ENCODE peak calls at places on chromosomes 12 and 14, in ten cellular contexts. One of them, this sample, is unnamed.

GRCh38 chr14:83172363-83172762 is 1638.7 kb upstream of the SEL1L start:
- DNase-seq in Panc1: no peak
- DNase-seq in body of pancreas: no peak
- DNase-seq in esophagus squamous epithelium: no peak
- DNase-seq in heart left ventricle: no peak
- DNase-seq in foreskin keratinocyte: no peak
- DNase-seq in colonic mucosa: no peak
- DNase-seq in esophagus muscularis mucosa: no peak
- DNase-seq in cardiac muscle cell: no peak
- DNase-seq in CD8-positive, alpha-beta T cell: no peak
- DNase-seq in this sample: no peak

GRCh38 chr12:78483767-78484315 is 380.7 kb upstream of the SYT1 start:
- DNase-seq in Panc1: no peak
- DNase-seq in body of pancreas: no peak
- DNase-seq in esophagus squamous epithelium: no peak
- DNase-seq in heart left ventricle: no peak
- DNase-seq in foreskin keratinocyte: no peak
- DNase-seq in colonic mucosa: no peak
- DNase-seq in esophagus muscularis mucosa: no peak
- DNase-seq in cardiac muscle cell: no peak
- DNase-seq in CD8-positive, alpha-beta T cell: no peak
- DNase-seq in this sample: no peak

GRCh38 chr12:666766-667308 is 3.6 kb upstream of the NINJ2 start:
- DNase-seq in Panc1: no peak
- DNase-seq in body of pancreas: no peak
- DNase-seq in esophagus squamous epithelium: no peak
- DNase-seq in heart left ventricle: no peak
- DNase-seq in foreskin keratinocyte: no peak
- DNase-seq in colonic mucosa: no peak
- DNase-seq in esophagus muscularis mucosa: no peak
- DNase-seq in cardiac muscle cell: no peak
- DNase-seq in CD8-positive, alpha-beta T cell: no peak
- DNase-seq in this sample: no peak

GRCh38 chr14:99664636-99665273 is 19.3 kb upstream of the CYP46A1 start:
- DNase-seq in Panc1: no peak
- DNase-seq in body of pancreas: no peak
- DNase-seq in esophagus squamous epithelium: no peak
- DNase-seq in heart left ventricle: no peak
- DNase-seq in foreskin keratinocyte: no peak
- DNase-seq in colonic mucosa: no peak
- DNase-seq in esophagus muscularis mucosa: no peak
- DNase-seq in cardiac muscle cell: no peak
- DNase-seq in CD8-positive, alpha-beta T cell: no peak
- DNase-seq in this sample: no peak

GRCh38 chr12:7678744-7679143 is 13.0 kb upstream of the APOBEC1 start:
- DNase-seq in Panc1: no peak
- DNase-seq in body of pancreas: no peak
- DNase-seq in esophagus squamous epithelium: no peak
- DNase-seq in heart left ventricle: no peak
- DNase-seq in foreskin keratinocyte: no peak
- DNase-seq in colonic mucosa: no peak
- DNase-seq in esophagus muscularis mucosa: no peak
- DNase-seq in cardiac muscle cell: peak; percentile 20
- DNase-seq in CD8-positive, alpha-beta T cell: no peak
- DNase-seq in this sample: no peak

GRCh38 chr12:43722621-43723020 is 36.0 kb downstream of the PUS7L start:
- DNase-seq in Panc1: no peak
- DNase-seq in body of pancreas: no peak
- DNase-seq in esophagus squamous epithelium: no peak
- DNase-seq in heart left ventricle: no peak
- DNase-seq in foreskin keratinocyte: no peak
- DNase-seq in colonic mucosa: no peak
- DNase-seq in esophagus muscularis mucosa: no peak
- DNase-seq in cardiac muscle cell: no peak
- DNase-seq in CD8-positive, alpha-beta T cell: no peak
- DNase-seq in this sample: no peak

GRCh38 chr14:65432361-65432948 is 19.9 kb downstream of the FUT8 start:
- DNase-seq in Panc1: no peak
- DNase-seq in body of pancreas: no peak
- DNase-seq in esophagus squamous epithelium: no peak
- DNase-seq in heart left ventricle: no peak
- DNase-seq in foreskin keratinocyte: no peak
- DNase-seq in colonic mucosa: no peak
- DNase-seq in esophagus muscularis mucosa: no peak
- DNase-seq in cardiac muscle cell: no peak
- DNase-seq in CD8-positive, alpha-beta T cell: no peak
- DNase-seq in this sample: no peak

GRCh38 chr14:56902413-56902812 is 92.1 kb upstream of the OTX2 start:
- DNase-seq in Panc1: no peak
- DNase-seq in body of pancreas: no peak
- DNase-seq in esophagus squamous epithelium: no peak
- DNase-seq in heart left ventricle: no peak
- DNase-seq in foreskin keratinocyte: no peak
- DNase-seq in colonic mucosa: no peak
- DNase-seq in esophagus muscularis mucosa: no peak
- DNase-seq in cardiac muscle cell: no peak
- DNase-seq in CD8-positive, alpha-beta T cell: no peak
- DNase-seq in this sample: no peak

GRCh38 chr12:106687652-106688051 is 86.8 kb upstream of the RIC8B start:
- DNase-seq in Panc1: no peak
- DNase-seq in body of pancreas: no peak
- DNase-seq in esophagus squamous epithelium: no peak
- DNase-seq in heart left ventricle: no peak
- DNase-seq in foreskin keratinocyte: no peak
- DNase-seq in colonic mucosa: no peak
- DNase-seq in esophagus muscularis mucosa: no peak
- DNase-seq in cardiac muscle cell: no peak
- DNase-seq in CD8-positive, alpha-beta T cell: no peak
- DNase-seq in this sample: no peak

GRCh38 chr12:100268835-100269564 is 2.0 kb downstream of the SCYL2 start:
- DNase-seq in Panc1: no peak
- DNase-seq in body of pancreas: no peak
- DNase-seq in esophagus squamous epithelium: no peak
- DNase-seq in heart left ventricle: no peak
- DNase-seq in foreskin keratinocyte: no peak
- DNase-seq in colonic mucosa: no peak
- DNase-seq in esophagus muscularis mucosa: no peak
- DNase-seq in cardiac muscle cell: peak; percentile 18
- DNase-seq in CD8-positive, alpha-beta T cell: no peak
- DNase-seq in this sample: no peak

GRCh38 chr14:37586783-37587428 is 8.1 kb downstream of the FOXA1 start:
- DNase-seq in Panc1: no peak
- DNase-seq in body of pancreas: no peak
- DNase-seq in esophagus squamous epithelium: no peak
- DNase-seq in heart left ventricle: no peak
- DNase-seq in foreskin keratinocyte: no peak
- DNase-seq in colonic mucosa: no peak
- DNase-seq in esophagus muscularis mucosa: no peak
- DNase-seq in cardiac muscle cell: no peak
- DNase-seq in CD8-positive, alpha-beta T cell: no peak
- DNase-seq in this sample: no peak
- H3K27ac ChIP-seq in Panc1: no peak overlapping the region
- H3K27ac ChIP-seq in body of pancreas: no peak overlapping the region
- H3K27ac ChIP-seq in esophagus squamous epithelium: peak overlapping the region; percentile 92
- H3K27ac ChIP-seq in heart left ventricle: no peak overlapping the region
- H3K27ac ChIP-seq in foreskin keratinocyte: no peak overlapping the region
- H3K27ac ChIP-seq in colonic mucosa: peak overlapping the region; percentile 88
- H3K27ac ChIP-seq in esophagus muscularis mucosa: no peak overlapping the region
- H3K27ac ChIP-seq in cardiac muscle cell: no peak overlapping the region
- H3K27ac ChIP-seq in CD8-positive, alpha-beta T cell: no peak overlapping the region
- H3K27ac ChIP-seq in this sample: no peak overlapping the region

DNA sequence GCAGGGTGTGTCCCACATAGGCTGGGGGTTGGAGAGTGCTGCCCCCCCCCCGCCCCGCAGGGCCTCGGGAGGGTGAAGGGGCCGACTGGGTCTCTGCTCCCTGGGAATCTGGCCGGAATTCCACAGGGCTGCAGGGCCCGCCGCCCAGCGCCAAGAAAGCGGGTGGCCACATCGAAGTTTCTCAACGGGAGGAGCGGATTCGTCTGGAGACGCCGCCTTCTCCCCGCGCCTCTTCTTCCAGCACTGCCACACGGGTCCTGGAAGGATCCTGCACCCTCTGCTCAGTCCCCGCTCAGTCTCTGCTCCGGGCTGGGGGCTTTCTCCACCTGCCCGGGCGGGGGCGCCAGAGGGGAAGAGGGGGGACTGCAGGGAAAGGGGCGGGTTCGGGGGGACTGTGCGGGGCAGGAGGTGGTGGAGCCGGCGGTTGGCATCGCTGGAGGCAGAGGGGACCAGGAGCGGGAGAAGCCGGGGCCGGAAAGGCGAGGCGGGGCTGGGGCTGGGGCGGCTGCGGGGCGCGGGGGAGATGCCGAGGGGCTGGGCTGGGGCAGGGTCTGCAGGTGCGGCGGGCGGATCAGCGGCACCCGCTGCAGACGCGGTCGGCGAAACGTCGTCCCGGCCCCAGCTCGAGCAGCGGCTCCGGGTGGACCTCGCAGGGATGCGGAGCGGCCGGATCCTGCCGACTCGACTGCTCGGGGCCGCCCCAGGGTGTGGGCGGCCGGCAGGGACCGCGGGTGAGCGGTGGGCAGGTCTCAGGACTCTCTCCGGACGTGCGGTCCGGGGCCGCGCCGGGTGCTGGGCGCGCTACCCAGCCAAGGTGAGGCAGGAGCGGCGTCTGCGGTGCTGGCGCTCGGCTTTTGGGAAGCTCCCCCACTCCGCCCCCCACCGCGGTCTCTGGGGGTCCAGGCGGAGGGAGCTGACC is 811.4 kb upstream of the TMEM132C start:
- DNase-seq in Panc1: no peak
- DNase-seq in body of pancreas: no peak
- DNase-seq in esophagus squamous epithelium: no peak
- DNase-seq in heart left ventricle: no peak
- DNase-seq in foreskin keratinocyte: no peak
- DNase-seq in colonic mucosa: no peak
- DNase-seq in esophagus muscularis mucosa: no peak
- DNase-seq in cardiac muscle cell: no peak
- DNase-seq in CD8-positive, alpha-beta T cell: no peak
- DNase-seq in this sample: no peak
- TF ChIP-seq CTCF in Panc1: no peak
- TF ChIP-seq CTCF in body of pancreas: no peak
- TF ChIP-seq CTCF in esophagus squamous epithelium: no peak
- TF ChIP-seq CTCF in heart left ventricle: no peak
- TF ChIP-seq CTCF in foreskin keratinocyte: no peak
- TF ChIP-seq CTCF in colonic mucosa: no peak
- TF ChIP-seq CTCF in esophagus muscularis mucosa: no peak
- TF ChIP-seq CTCF in cardiac muscle cell: no peak
- TF ChIP-seq CTCF in CD8-positive, alpha-beta T cell: no peak
- TF ChIP-seq CTCF in this sample: no peak

DNA sequence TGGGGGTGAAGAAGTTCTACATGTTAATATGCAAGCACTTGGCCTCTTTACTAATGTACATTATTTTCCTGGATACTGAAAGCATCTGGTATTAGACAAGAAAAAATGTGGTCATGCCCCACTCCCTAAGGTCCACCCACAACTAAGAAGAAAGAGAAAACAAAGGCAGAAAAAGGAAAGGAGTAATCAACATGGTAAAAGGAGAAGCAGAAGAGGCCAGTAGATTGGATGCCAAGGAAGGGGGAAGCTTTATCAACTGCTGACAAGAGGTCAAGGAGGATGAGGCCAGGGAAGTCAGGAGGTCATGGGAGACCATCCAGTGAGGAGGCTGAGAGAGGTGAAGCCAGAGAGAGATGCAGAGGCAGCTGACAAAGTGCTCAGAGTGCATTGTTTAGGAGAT is 383.5 kb downstream of the ZFP36L1 start:
- DNase-seq in Panc1: no peak
- DNase-seq in body of pancreas: no peak
- DNase-seq in esophagus squamous epithelium: no peak
- DNase-seq in heart left ventricle: no peak
- DNase-seq in foreskin keratinocyte: no peak
- DNase-seq in colonic mucosa: no peak
- DNase-seq in esophagus muscularis mucosa: no peak
- DNase-seq in cardiac muscle cell: no peak
- DNase-seq in CD8-positive, alpha-beta T cell: no peak
- DNase-seq in this sample: no peak
- H3K27ac ChIP-seq in Panc1: no peak overlapping the region
- H3K27ac ChIP-seq in body of pancreas: no peak overlapping the region
- H3K27ac ChIP-seq in esophagus squamous epithelium: no peak overlapping the region
- H3K27ac ChIP-seq in heart left ventricle: no peak overlapping the region
- H3K27ac ChIP-seq in foreskin keratinocyte: no peak overlapping the region
- H3K27ac ChIP-seq in colonic mucosa: no peak overlapping the region
- H3K27ac ChIP-seq in esophagus muscularis mucosa: no peak overlapping the region
- H3K27ac ChIP-seq in cardiac muscle cell: no peak overlapping the region
- H3K27ac ChIP-seq in CD8-positive, alpha-beta T cell: no peak overlapping the region
- H3K27ac ChIP-seq in this sample: no peak overlapping the region

GRCh38 chr14:91484186-91484585 is 25.9 kb downstream of the PPP4R3A start:
- DNase-seq in Panc1: no peak
- DNase-seq in body of pancreas: no peak
- DNase-seq in esophagus squamous epithelium: no peak
- DNase-seq in heart left ventricle: no peak
- DNase-seq in foreskin keratinocyte: no peak
- DNase-seq in colonic mucosa: no peak
- DNase-seq in esophagus muscularis mucosa: no peak
- DNase-seq in cardiac muscle cell: no peak
- DNase-seq in CD8-positive, alpha-beta T cell: no peak
- DNase-seq in this sample: no peak
- TF ChIP-seq CTCF in Panc1: no peak
- TF ChIP-seq CTCF in body of pancreas: no peak
- TF ChIP-seq CTCF in esophagus squamous epithelium: no peak
- TF ChIP-seq CTCF in heart left ventricle: no peak
- TF ChIP-seq CTCF in foreskin keratinocyte: peak; percentile 44
- TF ChIP-seq CTCF in colonic mucosa: no peak
- TF ChIP-seq CTCF in esophagus muscularis mucosa: no peak
- TF ChIP-seq CTCF in cardiac muscle cell: no peak
- TF ChIP-seq CTCF in CD8-positive, alpha-beta T cell: peak; percentile 33
- TF ChIP-seq CTCF in this sample: peak; percentile 35